ENCODE peak calls at places on chromosomes 13 and 19, in four cellular contexts. F is GM23338, A is HCT116, N is WERI-Rb-1. O is an unnamed sample.

GRCh38 chr19:35509861-35510625 is 3.4 kb downstream of the DMKN start:
- DNase-seq in N (peak), A (peak), F (peak), O (peak)

GRCh38 chr19:10353793-10354391 is 14.5 kb upstream of the ICAM3 start:
- DNase-seq in A (peak), N (peak), F (peak), O (peak)

GRCh38 chr13:98880673-98881072 is 97.2 kb downstream of the DOCK9 start:
- DNase-seq in N (no peak), F (no peak), A (no peak), O (no peak)

GRCh38 chr19:45113628-45114027 is 20.6 kb downstream of the PPP1R37 start:
- DNase-seq in N (no peak), F (peak), A (no peak), O (no peak)

GRCh38 chr19:7748756-7749155 is 1.4 kb upstream of the CD209 start:
- DNase-seq in F (peak), N (no peak), A (peak), O (no peak)

GRCh38 chr13:24709186-24709913 is 29.1 kb downstream of the ATP12A start:
- DNase-seq in A (no peak), N (no peak), F (peak), O (no peak)

GRCh38 chr19:1884291-1884718 is 991 bp downstream of the ABHD17A start:
- DNase-seq in A (no peak), N (no peak), F (no peak), O (no peak)

GRCh38 chr13:44713793-44714469 is 137.8 kb upstream of the TSC22D1 start:
- DNase-seq in F (no peak), A (peak), N (no peak), O (no peak)

GRCh38 chr19:49930483-49931011 is 1.2 kb upstream of the NUP62 start:
- DNase-seq in N (no peak), F (peak), A (peak), O (peak)

GRCh38 chr13:46663216-46663615 is 110.2 kb downstream of the LRCH1 start:
- DNase-seq in N (no peak), A (no peak), F (peak), O (no peak)

DNA sequence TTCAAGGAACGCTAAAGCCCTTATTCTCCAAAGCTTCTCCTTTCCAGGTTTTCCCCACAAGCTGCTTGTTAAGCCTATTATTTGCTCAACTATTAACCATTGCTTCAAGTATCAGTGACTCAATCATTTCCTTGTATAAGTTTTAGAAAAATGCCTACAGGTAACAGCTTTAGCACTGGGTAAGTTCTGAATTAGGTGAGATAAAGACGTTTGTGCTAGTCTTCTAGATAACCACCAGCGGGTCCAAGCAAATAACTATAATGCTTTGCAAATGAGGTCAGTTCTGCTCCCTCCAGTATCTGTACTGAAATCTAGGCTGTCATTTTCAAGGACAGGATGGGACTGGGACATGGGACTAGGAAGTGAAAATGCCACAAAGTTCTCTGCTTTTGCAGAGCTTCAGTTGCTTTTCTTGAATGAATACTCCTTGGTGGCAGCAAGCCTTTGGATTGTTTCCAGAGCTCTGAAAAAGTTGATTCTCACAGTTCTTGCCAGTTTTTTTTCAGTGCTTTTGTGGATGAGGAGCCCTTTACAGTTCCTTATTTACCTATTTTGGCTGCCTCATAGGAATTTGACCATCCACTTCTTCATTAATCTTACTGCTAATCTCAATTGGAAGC is 1487.7 kb downstream of the EFNB2 start:
- DNase-seq in N (no peak), F (no peak), A (no peak), O (no peak)
- H3K4me3 ChIP-seq in N (no peak), F (no peak), A (no peak), O (no peak)

GRCh38 chr19:23439623-23440022 is 44.4 kb upstream of the ZNF91 start:
- DNase-seq in F (peak), A (no peak), N (peak), O (no peak)
- H3K4me3 ChIP-seq in F (no peak), A (no peak), N (no peak), O (no peak)

GRCh38 chr19:52997975-52998374 is 15.7 kb upstream of the ERVV-1 start:
- DNase-seq in F (peak), N (no peak), A (no peak), O (no peak)
- H3K4me3 ChIP-seq in F (peak), N (no peak), A (no peak), O (no peak)

DNA sequence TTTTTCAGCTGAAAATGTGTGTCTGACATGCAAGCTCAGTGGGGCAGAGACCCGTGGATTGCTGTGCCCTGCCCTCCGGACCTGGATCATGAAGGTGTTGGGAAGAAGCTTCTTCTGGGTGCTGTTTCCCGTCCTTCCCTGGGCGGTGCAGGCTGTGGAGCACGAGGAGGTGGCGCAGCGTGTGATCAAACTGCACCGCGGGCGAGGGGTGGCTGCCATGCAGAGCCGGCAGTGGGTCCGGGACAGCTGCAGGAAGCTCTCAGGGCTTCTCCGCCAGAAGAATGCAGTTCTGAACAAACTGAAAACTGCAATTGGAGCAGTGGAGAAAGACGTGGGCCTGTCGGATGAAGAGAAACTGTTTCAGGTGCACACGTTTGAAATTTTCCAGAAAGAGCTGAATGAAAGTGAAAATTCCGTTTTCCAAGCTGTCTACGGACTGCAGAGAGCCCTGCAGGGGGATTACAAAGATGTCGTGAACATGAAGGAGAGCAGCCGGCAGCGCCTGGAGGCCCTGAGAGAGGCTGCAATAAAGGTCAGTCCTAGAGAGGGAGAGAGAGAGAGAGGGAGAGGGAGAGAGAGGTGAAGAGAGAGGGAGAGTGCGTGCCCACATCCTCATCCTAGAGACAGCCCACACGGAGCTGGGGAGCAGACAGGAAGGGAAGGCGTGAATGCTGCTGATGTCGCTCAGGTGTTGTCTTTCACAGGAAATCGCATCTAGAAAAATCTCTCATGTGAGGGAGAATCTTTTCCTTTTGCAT is 5.2 kb upstream of the DCUN1D2 start:
- DNase-seq in A (no peak), F (peak), N (no peak), O (no peak)
- H3K4me3 ChIP-seq in A (no peak), F (peak), N (no peak), O (no peak)

GRCh38 chr19:48635966-48636858 is 967 bp downstream of the DBP start:
- DNase-seq in A (no peak), N (no peak), F (peak), O (peak)

GRCh38 chr19:48635263-48635965 is 1.8 kb downstream of the DBP start:
- DNase-seq in A (no peak), F (peak), N (peak), O (peak)

GRCh38 chr19:48633148-48634035 is 3.8 kb downstream of the DBP start:
- DNase-seq in A (no peak), F (no peak), N (peak), O (no peak)

GRCh38 chr19:48634036-48634342 is 3.2 kb downstream of the DBP start:
- DNase-seq in A (no peak), N (no peak), F (no peak), O (no peak)

DNA sequence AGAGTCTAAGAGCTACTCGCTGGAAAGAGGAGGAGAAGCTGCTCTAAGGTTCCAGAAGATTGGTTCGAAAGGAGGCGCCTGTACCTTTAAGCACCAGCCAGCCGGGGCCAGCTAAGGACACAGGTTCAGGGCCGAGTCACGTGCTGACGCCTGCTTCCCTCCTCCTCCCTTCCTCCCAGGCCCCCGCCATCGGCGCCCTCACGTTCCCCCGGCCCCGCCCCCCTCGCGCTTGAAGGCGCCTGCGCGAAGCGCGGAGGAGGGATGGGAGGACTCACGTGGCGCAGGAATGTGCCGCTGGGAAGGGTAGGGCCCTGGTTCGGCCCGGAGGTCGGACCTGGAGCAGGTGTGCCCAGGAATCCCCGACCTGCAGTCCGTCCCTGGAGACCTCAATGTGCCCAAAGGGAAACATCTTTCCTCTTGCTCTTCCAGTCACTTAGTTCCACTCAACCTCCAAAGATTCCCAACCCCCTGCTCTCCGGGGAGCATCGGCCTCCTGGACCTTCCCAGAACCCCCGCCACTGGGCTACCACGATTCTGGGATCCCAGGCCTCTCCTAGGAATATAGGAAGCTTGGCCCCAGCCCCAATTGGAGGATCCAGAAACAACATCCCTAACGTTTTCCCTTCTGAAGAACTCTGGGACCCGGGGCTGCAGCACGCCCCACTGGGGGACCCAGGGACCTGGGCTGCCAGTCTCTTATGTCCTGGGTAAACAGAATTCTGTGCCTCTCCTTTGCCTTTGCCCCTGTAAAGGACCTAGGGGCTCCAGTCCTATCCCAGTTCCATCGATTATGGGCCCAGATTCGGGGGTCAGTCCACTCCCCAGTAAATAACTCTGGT is 2.5 kb downstream of the DBP start:
- DNase-seq in N (peak), F (peak), A (peak), O (peak)
- H3K4me3 ChIP-seq in N (peak), F (peak), A (peak), O (peak)

GRCh38 chr13:49071341-49071937 is 95.7 kb downstream of the FNDC3A start:
- DNase-seq in N (no peak), F (no peak), A (no peak), O (no peak)
- H3K4me3 ChIP-seq in N (no peak), F (no peak), A (no peak), O (no peak)

DNA sequence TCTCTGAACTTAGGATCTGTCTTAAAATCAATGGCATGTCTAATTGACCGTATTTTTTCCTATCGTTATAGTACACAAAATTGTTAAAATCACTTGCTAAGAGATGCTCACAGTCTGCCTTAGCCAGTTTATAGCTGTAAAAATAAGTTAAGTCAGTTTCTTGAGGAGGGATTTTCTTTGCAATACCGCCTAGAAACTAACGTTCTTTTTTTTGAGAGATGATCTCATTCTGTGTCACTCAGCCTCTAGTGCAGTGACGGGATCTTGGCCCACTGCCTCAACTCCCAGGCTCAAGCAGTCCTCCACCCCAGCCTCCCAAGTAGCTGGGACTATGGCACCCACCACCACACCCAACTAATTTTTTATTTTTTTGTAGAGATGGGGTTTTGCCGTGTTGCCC is 4.4 kb downstream of the CKAP2 start:
- DNase-seq in F (no peak), A (no peak), N (no peak), O (no peak)
- H3K4me3 ChIP-seq in F (no peak), A (no peak), N (no peak), O (no peak)

GRCh38 chr13:51849145-51850101 is 4.4 kb upstream of the TMEM272 start:
- DNase-seq in F (peak), N (peak), A (peak), O (no peak)

GRCh38 chr13:51848674-51849073 is 3.7 kb upstream of the TMEM272 start:
- DNase-seq in A (no peak), N (no peak), F (no peak), O (no peak)

GRCh38 chr13:51845574-51846318 is 769 bp upstream of the TMEM272 start:
- DNase-seq in F (no peak), A (no peak), N (no peak), O (no peak)

GRCh38 chr13:51844862-51845573 is at the start of gene TMEM272:
- DNase-seq in N (peak), A (peak), F (peak), O (peak)

GRCh38 chr13:51846756-51847155 is 1.8 kb upstream of the TMEM272 start:
- DNase-seq in F (no peak), A (no peak), N (no peak), O (no peak)
- H3K4me3 ChIP-seq in F (no peak), A (no peak), N (no peak), O (no peak)